ENCODE peak calls at places on chromosome 16, in four cellular contexts. One of them, this sample, is unnamed.

GRCh38 chr16:22307838-22308237 is 10.6 kb downstream of the POLR3E start:
- DNase-seq in left ventricle myocardium superior: no peak
- DNase-seq in heart right ventricle: no peak
- DNase-seq in islet precursor cell: no peak
- DNase-seq in this sample: no peak

GRCh38 chr16:79653337-79654000 is 52.9 kb upstream of the MAF start:
- DNase-seq in left ventricle myocardium superior: peak
- DNase-seq in heart right ventricle: peak
- DNase-seq in islet precursor cell: peak
- DNase-seq in this sample: no peak

GRCh38 chr16:31105677-31106213 is 2.4 kb upstream of the BCKDK start:
- DNase-seq in left ventricle myocardium superior: peak
- DNase-seq in islet precursor cell: peak
- DNase-seq in heart right ventricle: peak
- DNase-seq in this sample: peak

GRCh38 chr16:86243123-86243473 is 267.2 kb upstream of the FOXF1 start:
- DNase-seq in left ventricle myocardium superior: no peak
- DNase-seq in heart right ventricle: no peak
- DNase-seq in islet precursor cell: peak
- DNase-seq in this sample: no peak

GRCh38 chr16:23699100-23699499 is 13.9 kb downstream of the ERN2 start:
- DNase-seq in left ventricle myocardium superior: no peak
- DNase-seq in heart right ventricle: no peak
- DNase-seq in islet precursor cell: no peak
- DNase-seq in this sample: no peak

GRCh38 chr16:52446076-52446475 is 100.9 kb downstream of the TOX3 start:
- DNase-seq in left ventricle myocardium superior: no peak
- DNase-seq in islet precursor cell: peak
- DNase-seq in heart right ventricle: no peak
- DNase-seq in this sample: no peak

GRCh38 chr16:67780847-67781547 is 25.4 kb downstream of the RANBP10 start:
- DNase-seq in heart right ventricle: no peak
- DNase-seq in left ventricle myocardium superior: no peak
- DNase-seq in islet precursor cell: no peak
- DNase-seq in this sample: no peak

GRCh38 chr16:72673118-72673517 is 374.8 kb downstream of the ZFHX3 start:
- DNase-seq in heart right ventricle: no peak
- DNase-seq in islet precursor cell: no peak
- DNase-seq in left ventricle myocardium superior: no peak
- DNase-seq in this sample: no peak

GRCh38 chr16:50611332-50611934 is 63.2 kb downstream of the NKD1 start:
- DNase-seq in islet precursor cell: no peak
- DNase-seq in heart right ventricle: no peak
- DNase-seq in left ventricle myocardium superior: no peak
- DNase-seq in this sample: no peak

GRCh38 chr16:69485361-69485760 is 60.9 kb downstream of the CYB5B start:
- DNase-seq in left ventricle myocardium superior: no peak
- DNase-seq in islet precursor cell: no peak
- DNase-seq in heart right ventricle: no peak
- DNase-seq in this sample: no peak

GRCh38 chr16:56246051-56246817 is 54.9 kb downstream of the GNAO1 start:
- DNase-seq in heart right ventricle: no peak
- DNase-seq in left ventricle myocardium superior: no peak
- DNase-seq in islet precursor cell: peak
- DNase-seq in this sample: no peak

GRCh38 chr16:3734084-3734757 is 16.9 kb upstream of the TRAP1 start:
- DNase-seq in islet precursor cell: no peak
- DNase-seq in left ventricle myocardium superior: no peak
- DNase-seq in heart right ventricle: no peak
- DNase-seq in this sample: no peak

GRCh38 chr16:70634861-70635260 is 11.5 kb upstream of the IL34 start:
- DNase-seq in islet precursor cell: no peak
- DNase-seq in heart right ventricle: no peak
- DNase-seq in left ventricle myocardium superior: no peak
- DNase-seq in this sample: no peak

GRCh38 chr16:22116095-22116700 is 23.9 kb downstream of the VWA3A start:
- DNase-seq in islet precursor cell: no peak
- DNase-seq in heart right ventricle: no peak
- DNase-seq in left ventricle myocardium superior: no peak
- DNase-seq in this sample: no peak

GRCh38 chr16:57000271-57001025 is 11.1 kb downstream of the NLRC5 start:
- DNase-seq in islet precursor cell: no peak
- DNase-seq in heart right ventricle: peak
- DNase-seq in left ventricle myocardium superior: peak
- DNase-seq in this sample: no peak

GRCh38 chr16:49292413-49292812 is 10.8 kb upstream of the CBLN1 start:
- DNase-seq in left ventricle myocardium superior: no peak
- DNase-seq in heart right ventricle: no peak
- DNase-seq in islet precursor cell: no peak
- DNase-seq in this sample: no peak

GRCh38 chr16:80948886-80949502 is 57.7 kb downstream of the CMC2 start:
- DNase-seq in left ventricle myocardium superior: peak
- DNase-seq in heart right ventricle: peak
- DNase-seq in islet precursor cell: peak
- DNase-seq in this sample: peak

GRCh38 chr16:11133344-11133921 is 122.6 kb downstream of the SOCS1 start:
- DNase-seq in islet precursor cell: peak
- DNase-seq in left ventricle myocardium superior: peak
- DNase-seq in heart right ventricle: peak
- DNase-seq in this sample: peak

GRCh38 chr16:12340151-12340733 is 363.7 kb downstream of the SNX29 start:
- DNase-seq in islet precursor cell: peak
- DNase-seq in heart right ventricle: no peak
- DNase-seq in left ventricle myocardium superior: no peak
- DNase-seq in this sample: peak

GRCh38 chr16:67431077-67431804 is at the start of gene HSD11B2:
- DNase-seq in islet precursor cell: peak
- DNase-seq in left ventricle myocardium superior: peak
- DNase-seq in heart right ventricle: no peak
- DNase-seq in this sample: peak

GRCh38 chr16:68234188-68235104 is 1.5 kb downstream of the ESRP2 start:
- DNase-seq in islet precursor cell: peak
- DNase-seq in left ventricle myocardium superior: no peak
- DNase-seq in heart right ventricle: no peak
- DNase-seq in this sample: peak

GRCh38 chr16:85798283-85798776 is 1.0 kb downstream of the EMC8 start:
- DNase-seq in left ventricle myocardium superior: no peak
- DNase-seq in heart right ventricle: no peak
- DNase-seq in islet precursor cell: no peak
- DNase-seq in this sample: no peak

GRCh38 chr16:65965632-65966031 is 400.9 kb upstream of the CDH5 start:
- DNase-seq in heart right ventricle: no peak
- DNase-seq in left ventricle myocardium superior: no peak
- DNase-seq in islet precursor cell: no peak
- DNase-seq in this sample: no peak

GRCh38 chr16:62190426-62190825 is 154.2 kb upstream of the CDH8 start:
- DNase-seq in left ventricle myocardium superior: no peak
- DNase-seq in islet precursor cell: no peak
- DNase-seq in heart right ventricle: no peak
- DNase-seq in this sample: no peak

GRCh38 chr16:49281843-49282642 is 405 bp upstream of the CBLN1 start:
- DNase-seq in heart right ventricle: peak
- DNase-seq in islet precursor cell: peak
- DNase-seq in left ventricle myocardium superior: peak
- DNase-seq in this sample: peak